ENCODE peak calls at places on chromosomes 13 and 19, in eight cellular contexts. B is heart right ventricle, U is AG04449, J is kidney, E is cardiac muscle cell, H is gastrocnemius medialis, M is dorsolateral prefrontal cortex, N is OCI-LY7. W is an unnamed sample.
A peak's percentile ranks its signal among the peaks of the same experiment; 100 is the strongest.

GRCh38 chr19:28601723-28602440 is 611.1 kb downstream of the UQCRFS1 start:
- DNase-seq in B (no peak), U (no peak), J (no peak), E (no peak), H (no peak), M (no peak), N (peak; percentile 24), W (no peak)

GRCh38 chr13:101150998-101151397 is 265.3 kb downstream of the NALCN start:
- DNase-seq in B (no peak), U (no peak), J (no peak), E (peak; percentile 3), H (no peak), M (no peak), N (no peak), W (no peak)

GRCh38 chr13:101698400-101698799 is 245.9 kb downstream of the ITGBL1 start:
- DNase-seq in B (no peak), U (no peak), J (no peak), E (no peak), H (no peak), M (no peak), N (no peak), W (no peak)

GRCh38 chr19:30345686-30346085 is 26.5 kb upstream of the ZNF536 start:
- DNase-seq in B (no peak), U (no peak), J (peak; percentile 34), E (no peak), H (no peak), M (no peak), N (no peak), W (no peak)

GRCh38 chr19:47545061-47545948 is 27.6 kb downstream of the ZNF541 start:
- DNase-seq in B (no peak), U (no peak), J (no peak), E (no peak), H (no peak), M (no peak), N (no peak), W (no peak)

GRCh38 chr19:39212377-39212742 is 8.3 kb upstream of the SYCN start:
- DNase-seq in B (no peak), U (no peak), J (no peak), E (peak; percentile 18), H (no peak), M (no peak), N (peak; percentile 62), W (peak; percentile 48)

GRCh38 chr13:61500176-61500575 is 84.5 kb upstream of the PCDH20 start:
- DNase-seq in B (no peak), U (no peak), J (no peak), E (no peak), H (no peak), M (no peak), N (no peak), W (no peak)

GRCh38 chr19:7730286-7731217 is 1.4 kb downstream of the CLEC4G start:
- DNase-seq in B (no peak), U (no peak), J (peak; percentile 57), E (no peak), H (no peak), M (no peak), N (no peak), W (no peak)

GRCh38 chr13:43405457-43405856 is 381.3 kb downstream of the ENOX1 start:
- DNase-seq in B (no peak), U (peak; percentile 34), J (no peak), E (peak; percentile 62), H (no peak), M (no peak), N (no peak), W (no peak)

DNA sequence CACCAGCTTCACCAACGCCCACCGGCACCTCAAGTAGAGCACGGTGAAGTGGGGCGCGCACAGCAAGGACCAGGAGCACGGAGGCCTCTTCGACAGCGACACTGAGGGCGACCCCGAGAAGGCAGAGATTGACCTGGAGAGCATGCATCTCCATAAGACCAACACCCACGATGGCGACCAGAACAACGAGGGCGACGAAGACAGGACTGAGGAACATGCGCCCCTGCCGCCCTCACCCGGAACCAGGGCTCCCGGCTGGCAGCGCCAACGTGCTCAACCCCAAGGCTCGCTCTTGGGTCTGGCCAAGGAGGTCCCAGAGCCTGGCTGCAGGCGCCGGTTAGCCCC is 18.5 kb upstream of the RNF17 start:
- DNase-seq in B (no peak), U (no peak), J (no peak), E (no peak), H (no peak), M (no peak), N (no peak), W (no peak)
- H3K4me3 ChIP-seq in B (no peak overlapping the region), U (no peak overlapping the region), J (no peak overlapping the region), E (no peak overlapping the region), H (no peak overlapping the region), M (no peak overlapping the region), N (no peak overlapping the region), W (no peak overlapping the region)

GRCh38 chr19:53947624-53948023 is 15.1 kb upstream of the CACNG8 start:
- DNase-seq in B (no peak), U (no peak), J (no peak), E (peak; percentile 27), H (no peak), M (no peak), N (peak; percentile 4), W (no peak)
- TF ChIP-seq CTCF in B (no peak), U (no peak), J (no peak), E (peak; percentile 31), H (no peak), M (no peak), N (peak; percentile 53), W (no peak)

DNA sequence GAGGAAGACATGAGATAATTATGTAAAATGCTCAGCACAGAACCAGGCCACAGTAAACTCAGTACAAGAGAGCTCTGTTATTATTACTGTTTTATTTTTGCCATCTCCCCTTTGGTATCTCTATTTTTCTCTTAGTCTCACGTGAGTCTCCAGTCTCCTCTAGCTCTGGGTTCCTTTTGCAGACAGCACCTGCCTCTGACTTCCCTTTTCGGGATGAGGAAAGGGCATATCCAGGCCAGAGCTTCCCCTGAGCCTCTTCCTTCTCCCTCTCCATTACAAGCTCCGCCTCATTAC is 6.1 kb upstream of the CNFN start:
- DNase-seq in B (no peak), U (no peak), J (no peak), E (peak; percentile 55), H (no peak), M (no peak), N (peak; percentile 17), W (no peak)
- H3K4me3 ChIP-seq in B (no peak overlapping the region), U (peak overlapping the region; percentile 60), J (peak overlapping the region; percentile 77), E (peak overlapping the region; percentile 44), H (peak overlapping the region; percentile 60), M (peak overlapping the region; percentile 73), N (peak overlapping the region; percentile 75), W (peak overlapping the region; percentile 43)

DNA sequence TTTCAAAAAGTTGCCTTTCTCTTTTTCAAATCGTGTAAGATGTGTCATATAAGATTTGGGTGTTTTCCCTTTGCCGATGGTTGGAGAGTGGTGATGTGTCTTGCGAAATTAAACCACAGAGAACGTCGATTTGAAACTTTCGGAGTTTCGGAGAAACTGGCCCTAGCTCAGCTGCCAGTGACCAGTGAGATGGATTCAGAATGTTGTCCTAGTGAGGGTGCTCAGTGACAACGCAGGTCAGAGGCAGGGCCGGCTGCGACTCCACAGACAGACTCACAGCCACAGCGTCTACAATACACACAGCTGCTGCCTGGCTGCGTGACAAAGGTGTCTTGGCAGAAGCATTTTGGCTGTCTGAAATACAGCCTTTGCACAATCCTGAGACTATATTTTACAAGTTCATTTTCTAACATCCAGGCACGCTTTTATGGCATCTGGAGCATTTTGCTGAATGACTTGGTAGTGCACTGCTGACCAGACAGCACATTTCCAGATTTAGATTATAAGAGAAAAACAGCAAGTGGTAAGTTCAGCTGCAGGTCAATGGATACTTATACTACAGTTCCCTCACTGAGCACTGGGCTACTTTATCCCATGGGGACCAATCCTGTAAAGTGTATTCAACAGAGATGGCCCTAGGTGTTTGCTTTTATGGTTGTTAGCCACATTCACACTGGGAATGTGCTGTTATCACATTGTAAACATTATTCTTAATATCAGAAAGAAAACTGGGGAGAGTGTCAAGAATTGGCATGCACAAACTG is 207.5 kb downstream of the KCNRG start:
- DNase-seq in B (peak; percentile 76), U (no peak), J (peak; percentile 94), E (peak; percentile 93), H (peak; percentile 50), M (peak; percentile 49), N (no peak), W (peak; percentile 12)
- TF ChIP-seq CTCF in B (no peak), U (no peak), J (no peak), E (no peak), H (no peak), M (peak; percentile 14), N (no peak), W (no peak)

GRCh38 chr19:55166530-55167268 is at the start of gene DNAAF3:
- DNase-seq in B (peak; percentile 90), U (peak; percentile 81), J (peak; percentile 98), E (peak; percentile 98), H (peak; percentile 93), M (peak; percentile 88), N (peak; percentile 96), W (peak; percentile 99)
- H3K4me3 ChIP-seq in B (no peak within 1 kb of the TSS), U (peak within 1 kb of the TSS; percentile 65), J (peak within 1 kb of the TSS; percentile 64), E (peak within 1 kb of the TSS; percentile 41), H (peak within 1 kb of the TSS; percentile 65), M (peak within 1 kb of the TSS; percentile 51), N (peak within 1 kb of the TSS; percentile 47), W (peak within 1 kb of the TSS; percentile 73)

GRCh38 chr13:51146667-51147066 is 35.6 kb upstream of the C13orf42 start:
- DNase-seq in B (no peak), U (no peak), J (no peak), E (no peak), H (no peak), M (no peak), N (no peak), W (no peak)

GRCh38 chr13:51147732-51148131 is 36.7 kb upstream of the C13orf42 start:
- DNase-seq in B (no peak), U (no peak), J (no peak), E (no peak), H (no peak), M (no peak), N (no peak), W (no peak)

GRCh38 chr13:51148223-51148951 is 37.3 kb upstream of the C13orf42 start:
- DNase-seq in B (no peak), U (no peak), J (peak; percentile 73), E (peak; percentile 5), H (no peak), M (peak; percentile 44), N (no peak), W (no peak)

GRCh38 chr13:51151463-51151862 is 40.4 kb upstream of the C13orf42 start:
- DNase-seq in B (no peak), U (no peak), J (no peak), E (no peak), H (no peak), M (no peak), N (no peak), W (no peak)

DNA sequence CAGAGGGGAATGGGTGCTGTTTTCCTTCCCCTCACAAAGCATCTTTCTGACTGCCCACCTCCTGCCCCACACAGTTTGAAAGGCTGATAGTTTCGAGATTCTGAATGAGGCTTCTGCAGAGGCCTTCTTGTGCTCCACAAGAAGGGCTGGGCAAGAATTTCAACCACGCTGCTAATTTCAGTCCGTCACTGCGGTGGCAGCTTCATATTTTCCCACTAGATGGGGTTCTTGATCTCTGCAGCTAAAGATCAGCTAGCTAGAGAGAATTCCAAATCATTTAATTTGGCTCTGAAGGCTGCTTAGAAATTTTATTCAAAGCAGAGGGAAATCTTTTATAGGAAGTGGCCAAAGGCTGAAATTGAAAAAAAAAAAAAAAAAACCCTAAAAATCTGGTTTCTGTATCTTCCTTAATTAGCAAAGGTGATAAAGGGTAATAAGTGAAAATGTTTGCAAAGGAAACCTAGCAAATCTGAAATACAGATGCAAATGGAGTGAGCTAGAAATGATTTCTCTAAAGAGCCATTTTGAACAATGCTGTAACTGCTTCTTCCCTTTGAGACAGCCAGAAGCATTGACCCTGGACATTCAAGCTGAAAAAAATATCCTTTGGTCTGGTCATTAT is 38.0 kb upstream of the C13orf42 start:
- DNase-seq in B (no peak), U (peak; percentile 28), J (no peak), E (peak; percentile 82), H (no peak), M (peak; percentile 59), N (peak; percentile 16), W (peak; percentile 59)
- TF ChIP-seq CTCF in B (peak; percentile 64), U (peak; percentile 47), J (peak; percentile 78), E (peak; percentile 79), H (peak; percentile 31), M (peak; percentile 83), N (peak; percentile 68), W (peak; percentile 70)

W was measured in Caco-2.